ENCODE peak calls at places on chromosomes 5 and 9, in four cellular contexts. K is H7; B is CD8-positive, alpha-beta T cell; Q is lower leg skin. G is an unnamed sample.

GRCh38 chr5:116766470-116766947 is 191.9 kb upstream of the SEMA6A start:
- DNase-seq in K (no peak), B (no peak), Q (peak; percentile 27), G (no peak)

GRCh38 chr9:90368241-90368640 is 274.4 kb downstream of the DIRAS2 start:
- DNase-seq in K (no peak), B (no peak), Q (no peak), G (no peak)

GRCh38 chr9:91185193-91185886 is 176.4 kb downstream of the AUH start:
- DNase-seq in K (no peak), B (no peak), Q (no peak), G (no peak)

GRCh38 chr5:1788828-1789227 is 10.8 kb downstream of the MRPL36 start:
- DNase-seq in K (peak; percentile 61), B (no peak), Q (no peak), G (no peak)

GRCh38 chr9:123131258-123131657 is 97.8 kb downstream of the GPR21 start:
- DNase-seq in K (no peak), B (no peak), Q (no peak), G (peak; percentile 23)

GRCh38 chr5:758698-759053 is 25.9 kb downstream of the ZDHHC11B start:
- DNase-seq in K (peak; percentile 46), B (no peak), Q (no peak), G (no peak)

GRCh38 chr5:119070578-119070827 is 384 bp upstream of the DMXL1 start:
- DNase-seq in K (no peak), B (no peak), Q (no peak), G (no peak)

GRCh38 chr5:56759521-56759920 is 55.8 kb upstream of the MAP3K1 start:
- DNase-seq in K (no peak), B (no peak), Q (no peak), G (no peak)

GRCh38 chr5:33271606-33272005 is 169.2 kb upstream of the TARS1 start:
- DNase-seq in K (no peak), B (no peak), Q (no peak), G (no peak)

GRCh38 chr9:35813434-35814105 is 1.3 kb downstream of the HINT2 start:
- DNase-seq in K (peak; percentile 72), B (no peak), Q (no peak), G (no peak)

GRCh38 chr5:9861664-9862256 is 231.6 kb upstream of the TAS2R1 start:
- DNase-seq in K (no peak), B (no peak), Q (no peak), G (peak; percentile 55)

GRCh38 chr9:93299418-93300174 is 115.7 kb downstream of the WNK2 start:
- DNase-seq in K (peak; percentile 60), B (no peak), Q (no peak), G (no peak)

GRCh38 chr5:138339086-138339456 is 1.0 kb downstream of the FAM53C start:
- DNase-seq in K (peak; percentile 48), B (no peak), Q (no peak), G (no peak)

GRCh38 chr5:51397996-51398395 is 14.7 kb downstream of the ISL1 start:
- DNase-seq in K (no peak), B (no peak), Q (no peak), G (no peak)

GRCh38 chr5:59251627-59252026 is 641.9 kb downstream of the PDE4D start:
- DNase-seq in K (no peak), B (no peak), Q (no peak), G (no peak)

GRCh38 chr5:178383919-178384814 is 151.6 kb upstream of the PHYKPL start:
- DNase-seq in K (peak; percentile 85), B (no peak), Q (no peak), G (no peak)

GRCh38 chr9:80679920-80680319 is 1009.4 kb downstream of the TLE1 start:
- DNase-seq in K (no peak), B (no peak), Q (no peak), G (no peak)

GRCh38 chr5:132546108-132546507 is 2.8 kb upstream of the IL5 start:
- DNase-seq in K (no peak), B (no peak), Q (no peak), G (no peak)

GRCh38 chr9:106722051-106722753 is 140.8 kb upstream of the ZNF462 start:
- DNase-seq in K (no peak), B (no peak), Q (no peak), G (no peak)

GRCh38 chr9:88198346-88198807 is 60.1 kb upstream of the SPATA31C2 start:
- DNase-seq in K (no peak), B (no peak), Q (peak; percentile 36), G (no peak)

GRCh38 chr5:68482199-68482598 is 266.6 kb downstream of the PIK3R1 start:
- DNase-seq in K (no peak), B (no peak), Q (no peak), G (no peak)

GRCh38 chr9:35615981-35616680 is 2.1 kb downstream of the CD72 start:
- DNase-seq in K (peak; percentile 34), B (no peak), Q (no peak), G (no peak)

GRCh38 chr5:133205649-133206048 is 153.8 kb downstream of the HSPA4 start:
- DNase-seq in K (no peak), B (no peak), Q (no peak), G (no peak)

GRCh38 chr5:159337291-159337974 is 7.1 kb upstream of the IL12B start:
- DNase-seq in K (no peak), B (peak; percentile 39), Q (no peak), G (peak; percentile 48)

GRCh38 chr5:124979174-124979573 is 232.7 kb upstream of the ZNF608 start:
- DNase-seq in K (peak; percentile 60), B (no peak), Q (no peak), G (no peak)

GRCh38 chr5:124976086-124976485 is 229.6 kb upstream of the ZNF608 start:
- DNase-seq in K (no peak), B (no peak), Q (no peak), G (no peak)

GRCh38 chr5:124972703-124973102 is 226.3 kb upstream of the ZNF608 start:
- DNase-seq in K (no peak), B (no peak), Q (no peak), G (no peak)

GRCh38 chr5:124973613-124974130 is 227.2 kb upstream of the ZNF608 start:
- DNase-seq in K (no peak), B (no peak), Q (no peak), G (no peak)
- H3K4me3 ChIP-seq in K (no peak overlapping the region), B (no peak overlapping the region), Q (no peak overlapping the region), G (no peak overlapping the region)

GRCh38 chr9:16320338-16320902 is 550.0 kb downstream of the BNC2 start:
- DNase-seq in K (no peak), B (no peak), Q (no peak), G (no peak)

GRCh38 chr9:16322849-16323248 is 547.6 kb downstream of the BNC2 start:
- DNase-seq in K (no peak), B (no peak), Q (no peak), G (no peak)

GRCh38 chr9:16319646-16320045 is 550.8 kb downstream of the BNC2 start:
- DNase-seq in K (no peak), B (no peak), Q (no peak), G (no peak)

GRCh38 chr9:16318516-16319060 is 551.9 kb downstream of the BNC2 start:
- DNase-seq in K (peak; percentile 32), B (no peak), Q (no peak), G (no peak)

DNA sequence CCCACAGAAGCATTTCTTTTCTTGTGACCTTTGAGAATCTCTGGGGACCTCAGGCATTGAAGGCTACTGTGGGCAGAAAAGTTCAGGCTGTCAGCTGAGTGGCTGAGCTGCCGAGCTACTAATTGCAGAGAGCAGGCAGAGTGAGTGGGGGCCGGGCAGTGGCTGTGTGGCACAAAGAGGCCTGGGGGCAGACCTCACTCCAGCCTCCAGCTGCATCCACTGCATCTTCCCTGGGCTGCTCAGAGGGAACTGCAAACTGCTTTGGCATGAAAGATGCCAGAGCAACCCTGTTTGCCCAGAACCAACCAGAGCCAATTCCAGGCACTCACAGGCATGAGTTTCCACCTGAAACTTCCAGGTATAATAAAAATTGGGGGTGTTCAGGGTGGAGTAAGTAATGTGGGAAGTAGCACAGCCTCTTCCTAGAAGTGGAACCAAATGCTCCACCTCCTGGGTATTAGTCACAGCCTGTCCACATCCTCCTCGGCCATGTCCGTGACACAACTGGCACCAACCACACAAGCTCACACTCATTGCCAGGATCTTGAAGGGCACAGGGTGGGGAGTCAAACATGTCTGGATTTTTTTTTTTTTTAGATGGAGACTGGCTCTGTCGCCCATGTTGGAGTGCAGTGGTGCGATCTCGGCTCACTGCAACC is 548.9 kb downstream of the BNC2 start:
- DNase-seq in K (no peak), B (no peak), Q (no peak), G (peak; percentile 21)
- H3K4me3 ChIP-seq in K (no peak overlapping the region), B (no peak overlapping the region), Q (no peak overlapping the region), G (no peak overlapping the region)

DNA sequence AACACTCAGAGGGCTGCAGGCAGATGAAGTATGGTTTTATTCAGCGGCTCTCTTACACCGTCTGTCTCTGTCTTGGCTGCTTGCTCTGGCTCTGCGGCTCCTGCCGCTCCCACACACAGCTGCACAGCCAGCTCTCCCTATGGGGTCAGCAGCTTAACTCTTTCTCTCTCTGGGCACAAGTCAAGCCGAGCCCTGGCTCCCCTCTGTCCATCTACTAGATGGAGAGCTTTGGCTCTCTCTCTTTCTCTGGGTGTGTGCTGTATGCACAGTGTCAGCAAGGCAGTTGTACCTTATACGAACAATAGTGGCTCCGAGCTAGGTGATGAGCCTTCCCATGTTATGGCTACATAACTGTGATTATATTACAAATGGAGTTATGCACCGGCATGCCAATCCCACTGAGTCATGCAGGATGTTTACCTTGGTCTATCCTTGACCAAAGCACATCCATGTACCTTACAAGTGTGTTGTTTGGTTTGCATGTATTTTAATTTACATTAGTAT is 19.3 kb upstream of the PPP2CA start:
- DNase-seq in K (no peak), B (no peak), Q (no peak), G (no peak)
- H3K4me3 ChIP-seq in K (no peak overlapping the region), B (no peak overlapping the region), Q (no peak overlapping the region), G (no peak overlapping the region)

GRCh38 chr9:96026655-96027213 is 151.2 kb downstream of the ERCC6L2 start:
- DNase-seq in K (no peak), B (no peak), Q (no peak), G (no peak)
- H3K4me3 ChIP-seq in K (peak overlapping the region; percentile 38), B (peak overlapping the region; percentile 56), Q (no peak overlapping the region), G (no peak overlapping the region)

DNA sequence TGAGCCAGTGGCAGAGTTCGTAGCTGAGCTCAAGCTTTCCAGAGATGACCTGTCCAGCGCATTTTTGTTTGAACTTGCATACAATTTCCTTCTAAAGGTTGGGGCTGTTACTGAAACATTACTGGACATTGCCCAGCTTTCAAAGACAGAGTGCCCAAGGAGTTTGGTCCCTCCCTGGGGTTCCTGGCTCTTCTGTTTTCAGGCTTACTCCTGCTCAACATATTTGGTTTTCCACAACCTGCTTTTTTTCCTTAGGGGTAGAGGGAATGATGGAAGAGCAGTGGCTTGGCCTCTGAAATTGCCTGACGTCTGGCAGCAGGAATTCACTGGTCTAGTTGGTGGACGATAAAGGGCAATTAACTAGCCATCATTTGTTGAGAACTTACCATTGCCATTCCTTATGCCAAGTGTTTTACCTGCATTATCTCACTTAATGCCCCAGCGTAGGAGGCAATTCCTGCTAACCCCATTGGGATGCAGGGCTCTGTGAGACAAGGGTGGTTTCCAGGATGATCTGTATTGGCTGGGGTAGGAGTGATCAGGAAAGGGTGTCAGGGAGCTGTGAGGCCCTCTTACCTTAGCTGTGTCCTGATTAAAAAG is 1.2 kb downstream of the RGS3 start:
- DNase-seq in K (no peak), B (no peak), Q (no peak), G (no peak)
- H3K4me3 ChIP-seq in K (no peak overlapping the region), B (no peak overlapping the region), Q (no peak overlapping the region), G (no peak overlapping the region)

GRCh38 chr5:141354900-141355469 is at the start of gene PCDHGA4:
- DNase-seq in K (no peak), B (no peak), Q (no peak), G (no peak)
- H3K4me3 ChIP-seq in K (no peak within 1 kb of the TSS), B (no peak within 1 kb of the TSS), Q (no peak within 1 kb of the TSS), G (peak within 1 kb of the TSS; percentile 37)

GRCh38 chr5:135377751-135378680 is 21.0 kb downstream of the MACROH2A1 start:
- DNase-seq in K (no peak), B (no peak), Q (no peak), G (no peak)
- H3K4me3 ChIP-seq in K (no peak overlapping the region), B (no peak overlapping the region), Q (no peak overlapping the region), G (no peak overlapping the region)

G was measured in AG09309.